ENCODE peak calls at places on chromosome 12, in four cellular contexts. R is coronary artery, W is Panc1, B is MM.1S. M is an unnamed sample.

GRCh38 chr12:6699989-6700645 is 498 bp downstream of the PIANP start:
- DNase-seq in B (no peak), W (no peak), R (no peak), M (no peak)

GRCh38 chr12:62714409-62715075 is 220.4 kb downstream of the PPM1H start:
- DNase-seq in B (no peak), W (no peak), R (no peak), M (peak)

GRCh38 chr12:89947437-89948265 is 239.0 kb upstream of the ATP2B1 start:
- DNase-seq in B (no peak), R (no peak), W (peak), M (peak)

GRCh38 chr12:2163172-2163927 is 110.6 kb downstream of the CACNA1C start:
- DNase-seq in R (peak), B (no peak), W (no peak), M (peak)

GRCh38 chr12:29733060-29733459 is 50.7 kb downstream of the TMTC1 start:
- DNase-seq in R (no peak), W (no peak), B (no peak), M (no peak)

GRCh38 chr12:92612611-92613010 is 90.2 kb upstream of the PLEKHG7 start:
- DNase-seq in W (no peak), R (no peak), B (no peak), M (no peak)

GRCh38 chr12:31928246-31929139 is 30.7 kb upstream of the RESF1 start:
- DNase-seq in B (peak), W (no peak), R (no peak), M (no peak)

GRCh38 chr12:13570005-13570694 is 373.6 kb downstream of the EMP1 start:
- DNase-seq in B (no peak), R (no peak), W (no peak), M (no peak)

GRCh38 chr12:28583771-28584261 is 393.6 kb downstream of the CCDC91 start:
- DNase-seq in R (no peak), B (no peak), W (no peak), M (no peak)

GRCh38 chr12:20463920-20464524 is 95.7 kb downstream of the PDE3A start:
- DNase-seq in B (peak), R (no peak), W (no peak), M (peak)

GRCh38 chr12:96196781-96197180 is 2.6 kb downstream of the ELK3 start:
- DNase-seq in B (no peak), R (peak), W (no peak), M (no peak)

GRCh38 chr12:71746983-71747611 is 7.6 kb upstream of the RAB21 start:
- DNase-seq in W (no peak), R (no peak), B (peak), M (peak)

GRCh38 chr12:80490329-80490728 is 46.3 kb downstream of the PTPRQ start:
- DNase-seq in R (no peak), B (no peak), W (no peak), M (no peak)

GRCh38 chr12:101616027-101616494 is 21.3 kb downstream of the MYBPC1 start:
- DNase-seq in B (no peak), W (no peak), R (no peak), M (no peak)

GRCh38 chr12:59383426-59383822 is 212.4 kb upstream of the SLC16A7 start:
- DNase-seq in B (no peak), W (no peak), R (no peak), M (peak)

GRCh38 chr12:27190761-27191160 is 53.3 kb upstream of the STK38L start:
- DNase-seq in B (no peak), W (no peak), R (no peak), M (peak)

GRCh38 chr12:42172811-42173210 is 28.1 kb upstream of the GXYLT1 start:
- DNase-seq in R (no peak), B (no peak), W (no peak), M (no peak)

GRCh38 chr12:26692417-26692816 is 140.6 kb downstream of the ITPR2 start:
- DNase-seq in R (no peak), W (no peak), B (no peak), M (no peak)

GRCh38 chr12:31000751-31001150 is 72.9 kb upstream of the DDX11 start:
- DNase-seq in W (no peak), R (no peak), B (no peak), M (no peak)

GRCh38 chr12:105076098-105076497 is 8.2 kb downstream of the ALDH1L2 start:
- DNase-seq in B (no peak), W (no peak), R (no peak), M (peak)

GRCh38 chr12:66438601-66439000 is 136.3 kb downstream of the HELB start:
- DNase-seq in B (no peak), W (no peak), R (no peak), M (peak)

GRCh38 chr12:34363050-34363673 is 340.9 kb downstream of the ALG10 start:
- DNase-seq in R (no peak), W (no peak), B (no peak), M (no peak)

GRCh38 chr12:99960312-99960711 is 24.4 kb downstream of the ANKS1B start:
- DNase-seq in W (no peak), R (no peak), B (no peak), M (peak)

GRCh38 chr12:96487214-96487613 is 2.2 kb upstream of the CFAP54 start:
- DNase-seq in W (peak), R (no peak), B (no peak), M (peak)

GRCh38 chr12:95548056-95548538 is 3.2 kb downstream of the USP44 start:
- DNase-seq in R (peak), W (no peak), B (no peak), M (no peak)

DNA sequence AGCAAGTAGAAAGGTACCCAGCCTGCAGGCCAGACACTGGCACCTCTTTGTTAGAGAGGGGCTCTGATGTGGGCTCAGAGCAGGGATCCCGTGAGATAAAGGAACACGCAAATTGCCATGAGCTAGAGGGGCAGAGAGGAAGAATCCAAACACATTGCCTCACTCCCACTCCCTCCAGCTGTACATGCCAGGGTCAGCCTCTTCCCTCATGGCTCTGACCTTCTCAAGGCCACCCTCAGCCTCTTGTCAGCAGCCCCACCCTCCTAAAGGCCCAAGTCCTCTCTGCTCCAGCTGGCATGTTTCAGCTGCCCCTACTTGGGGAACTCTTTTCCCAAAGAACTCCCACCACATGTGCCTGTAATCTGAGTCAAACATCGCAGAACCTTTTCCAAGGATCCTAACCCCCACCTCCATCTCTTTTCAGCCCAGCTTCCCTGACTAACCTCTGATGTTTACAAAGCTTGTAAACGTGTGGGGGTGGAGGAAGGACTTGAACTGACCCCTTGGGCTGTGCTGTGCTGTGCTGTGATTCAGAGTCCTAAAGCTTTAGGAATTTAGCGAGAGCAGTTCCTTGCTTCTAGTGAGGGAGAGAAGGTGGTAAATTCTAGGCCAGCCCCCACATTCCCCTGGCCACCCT is 7.4 kb upstream of the CACNB3 start:
- DNase-seq in W (no peak), B (no peak), R (no peak), M (peak)
- H3K4me3 ChIP-seq in W (no peak), B (no peak), R (no peak), M (no peak)

DNA sequence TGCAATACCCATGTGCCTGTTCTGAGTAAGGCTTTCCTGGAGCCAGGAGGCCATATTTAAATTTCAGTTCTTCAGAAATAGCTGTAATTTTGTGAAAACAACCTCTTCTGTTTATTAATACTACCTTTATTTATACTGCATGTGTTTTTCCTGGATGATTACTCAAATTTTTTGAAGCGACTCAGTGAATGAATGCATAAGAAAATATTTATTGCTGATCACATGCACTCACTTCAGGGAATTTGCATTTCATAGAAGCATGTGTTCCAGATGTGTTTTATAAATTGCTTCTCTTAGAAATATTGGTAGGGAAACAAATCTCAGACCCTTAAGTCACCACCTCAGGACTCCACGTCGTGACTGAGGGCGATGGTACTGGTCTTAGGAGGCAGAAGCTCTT is 21.8 kb upstream of the DCN start:
- DNase-seq in B (no peak), R (no peak), W (no peak), M (no peak)
- TF ChIP-seq CTCF in B (no peak), R (no peak), W (no peak), M (no peak)

GRCh38 chr12:120649442-120650248 is 9.2 kb downstream of the CABP1 start:
- DNase-seq in B (no peak), R (no peak), W (no peak), M (no peak)
- H3K4me3 ChIP-seq in B (no peak), R (peak), W (peak), M (peak)

GRCh38 chr12:4894019-4894418 is 15.7 kb upstream of the KCNA1 start:
- DNase-seq in W (no peak), R (no peak), B (no peak), M (no peak)

GRCh38 chr12:4891866-4892265 is 17.8 kb upstream of the KCNA1 start:
- DNase-seq in W (no peak), R (no peak), B (no peak), M (no peak)

DNA sequence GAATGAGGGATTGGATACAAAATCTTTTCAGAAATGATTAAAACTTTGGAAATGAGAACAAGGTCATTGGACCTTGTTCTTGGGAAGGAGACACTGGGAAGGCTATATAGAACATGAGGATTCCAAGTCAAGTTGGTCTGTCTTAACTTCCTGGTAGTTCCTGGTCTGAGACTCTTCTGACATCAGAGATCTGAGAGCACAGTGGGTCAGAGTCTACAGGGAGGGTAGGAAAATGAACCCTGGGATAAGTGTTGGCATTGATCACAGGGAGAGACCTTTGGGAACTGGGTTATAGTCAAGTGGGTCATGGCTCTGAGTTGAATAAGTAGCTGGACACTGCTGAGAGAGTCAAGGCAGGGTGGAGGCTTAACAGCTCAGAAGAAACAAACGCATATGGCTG is 17.3 kb upstream of the KCNA1 start:
- DNase-seq in B (no peak), W (no peak), R (no peak), M (no peak)
- TF ChIP-seq CTCF in B (no peak), W (no peak), R (no peak), M (no peak)

DNA sequence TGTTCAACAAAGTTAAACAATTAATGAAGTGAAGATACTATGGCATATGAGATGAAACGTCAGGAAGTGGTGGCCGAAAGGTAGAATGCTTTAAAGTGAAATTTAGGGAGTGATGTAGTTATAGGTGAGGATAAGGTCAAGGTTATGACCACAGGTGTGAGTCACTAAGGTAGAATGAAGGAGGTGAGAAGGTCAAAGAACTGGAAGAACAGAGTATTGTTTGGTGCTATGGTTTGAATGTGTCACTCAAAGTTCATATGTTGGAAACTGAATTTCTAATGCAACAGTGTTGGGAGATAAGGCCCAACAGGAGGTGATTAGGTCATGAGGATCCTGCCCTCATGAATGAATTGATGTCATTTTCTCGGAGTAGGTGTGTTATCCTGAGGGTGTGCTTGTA is 293.6 kb downstream of the NELL2 start:
- DNase-seq in R (no peak), B (no peak), W (no peak), M (no peak)
- H3K4me3 ChIP-seq in R (no peak), B (no peak), W (no peak), M (no peak)

GRCh38 chr12:88153959-88154358 is 11.9 kb downstream of the TMTC3 start:
- DNase-seq in B (peak), R (no peak), W (no peak), M (peak)
- TF ChIP-seq CTCF in B (peak), R (no peak), W (peak), M (peak)

M was measured in fibroblast of the aortic adventitia.